ENCODE peak calls at places on chromosomes 4 and X, in five cellular contexts. M is H9, G is IMR-90, L is GM23248, D is SJSA1. S is an unnamed sample.

GRCh38 chr4:140448830-140449229 is 21.4 kb upstream of the CLGN start:
- DNase-seq in M (no peak), G (no peak), L (peak; percentile 4), D (no peak), S (no peak)

GRCh38 chr4:23875317-23875716 is 14.5 kb downstream of the PPARGC1A start:
- DNase-seq in M (no peak), G (peak; percentile 6), L (no peak), D (no peak), S (no peak)

GRCh38 chrX:21740329-21741274 is 17.3 kb downstream of the SMPX start:
- DNase-seq in M (no peak), G (no peak), L (no peak), D (no peak), S (no peak)

GRCh38 chr4:128349921-128350320 is 62.3 kb upstream of the PGRMC2 start:
- DNase-seq in M (peak; percentile 39), G (peak; percentile 97), L (peak; percentile 76), D (peak; percentile 81), S (no peak)

GRCh38 chr4:183995489-183996049 is 90.5 kb downstream of the STOX2 start:
- DNase-seq in M (no peak), G (peak; percentile 32), L (no peak), D (no peak), S (no peak)

GRCh38 chr4:184448828-184449227 is 25.5 kb downstream of the IRF2 start:
- DNase-seq in M (no peak), G (peak; percentile 70), L (peak; percentile 83), D (peak; percentile 75), S (no peak)

GRCh38 chr4:17613761-17614415 is 553 bp upstream of the MED28 start:
- DNase-seq in M (no peak), G (peak; percentile 87), L (peak; percentile 93), D (peak; percentile 78), S (peak; percentile 83)

GRCh38 chr4:136900706-136901105 is 631.6 kb downstream of the PCDH18 start:
- DNase-seq in M (no peak), G (no peak), L (no peak), D (no peak), S (no peak)

GRCh38 chrX:123424546-123424945 is 240.5 kb downstream of the GRIA3 start:
- DNase-seq in M (no peak), G (peak; percentile 27), L (peak; percentile 78), D (no peak), S (peak; percentile 23)

GRCh38 chr4:7000421-7001176 is 42.6 kb upstream of the TADA2B start:
- DNase-seq in M (no peak), G (no peak), L (no peak), D (no peak), S (no peak)

GRCh38 chr4:4872148-4872903 is 12.9 kb downstream of the MSX1 start:
- DNase-seq in M (peak; percentile 89), G (no peak), L (no peak), D (no peak), S (no peak)

GRCh38 chr4:176708771-176709311 is 83.9 kb downstream of the VEGFC start:
- DNase-seq in M (no peak), G (no peak), L (peak; percentile 25), D (no peak), S (no peak)

GRCh38 chr4:169079942-169080827 is 70.1 kb upstream of the CBR4 start:
- DNase-seq in M (no peak), G (peak; percentile 77), L (peak; percentile 46), D (peak; percentile 51), S (no peak)

GRCh38 chrX:150348365-150348764 is 14.8 kb upstream of the MAMLD1 start:
- DNase-seq in M (peak; percentile 89), G (no peak), L (peak; percentile 20), D (no peak), S (no peak)

GRCh38 chrX:152876931-152877840 is 20.7 kb upstream of the ZNF185 start:
- DNase-seq in M (no peak), G (no peak), L (no peak), D (no peak), S (peak; percentile 25)

GRCh38 chr4:94764069-94764468 is 6.3 kb downstream of the BMPR1B start:
- DNase-seq in M (no peak), G (no peak), L (no peak), D (no peak), S (no peak)

GRCh38 chrX:136128743-136129142 is 18.6 kb upstream of the FHL1 start:
- DNase-seq in M (no peak), G (no peak), L (no peak), D (no peak), S (no peak)

GRCh38 chr4:14236359-14236758 is 608.8 kb upstream of the BOD1L1 start:
- DNase-seq in M (no peak), G (no peak), L (no peak), D (no peak), S (no peak)

GRCh38 chr4:14111730-14112171 is 484.2 kb upstream of the BOD1L1 start:
- DNase-seq in M (no peak), G (peak; percentile 13), L (peak; percentile 89), D (no peak), S (no peak)

GRCh38 chr4:150235795-150236385 is 157.6 kb downstream of the DCLK2 start:
- DNase-seq in M (no peak), G (peak; percentile 42), L (no peak), D (peak; percentile 87), S (no peak)

GRCh38 chrX:85111347-85111746 is 107.7 kb downstream of the APOOL start:
- DNase-seq in M (no peak), G (peak; percentile 5), L (peak; percentile 31), D (peak; percentile 1), S (no peak)

GRCh38 chrX:20500949-20501348 is 234.2 kb upstream of the RPS6KA3 start:
- DNase-seq in M (no peak), G (no peak), L (no peak), D (no peak), S (no peak)

GRCh38 chr4:1793496-1793840 is 375 bp downstream of the FGFR3 start:
- DNase-seq in M (no peak), G (no peak), L (peak; percentile 59), D (no peak), S (no peak)

GRCh38 chr4:40572692-40573287 is 56.9 kb downstream of the RBM47 start:
- DNase-seq in M (no peak), G (no peak), L (no peak), D (no peak), S (no peak)

GRCh38 chr4:177227636-177228035 is 82.0 kb upstream of the NEIL3 start:
- DNase-seq in M (no peak), G (no peak), L (no peak), D (no peak), S (no peak)

GRCh38 chr4:18440527-18441215 is 419.1 kb upstream of the LCORL start:
- DNase-seq in M (no peak), G (no peak), L (no peak), D (no peak), S (no peak)

GRCh38 chr4:69860007-69860406 is at the start of gene SULT1E1:
- DNase-seq in M (no peak), G (peak; percentile 0), L (no peak), D (no peak), S (peak; percentile 88)

GRCh38 chr4:120561648-120562047 is 360.9 kb downstream of the PRDM5 start:
- DNase-seq in M (peak; percentile 78), G (no peak), L (no peak), D (no peak), S (no peak)

GRCh38 chr4:7238300-7238960 is 46.1 kb downstream of the SORCS2 start:
- DNase-seq in M (no peak), G (no peak), L (no peak), D (no peak), S (no peak)

GRCh38 chr4:151415978-151416377 is 7.0 kb downstream of the FHIP1A start:
- DNase-seq in M (no peak), G (peak; percentile 50), L (peak; percentile 70), D (peak; percentile 32), S (no peak)

GRCh38 chr4:140163029-140163810 is 9.2 kb upstream of the MAML3 start:
- DNase-seq in M (no peak), G (peak; percentile 69), L (peak; percentile 70), D (peak; percentile 72), S (no peak)

GRCh38 chr4:79211490-79211889 is 114.4 kb downstream of the NAA11 start:
- DNase-seq in M (no peak), G (no peak), L (no peak), D (no peak), S (no peak)

GRCh38 chr4:79207281-79207680 is 118.6 kb downstream of the NAA11 start:
- DNase-seq in M (no peak), G (no peak), L (no peak), D (no peak), S (no peak)

GRCh38 chr4:79210636-79211049 is 115.2 kb downstream of the NAA11 start:
- DNase-seq in M (no peak), G (no peak), L (no peak), D (no peak), S (no peak)

GRCh38 chr4:79212311-79212710 is 113.5 kb downstream of the NAA11 start:
- DNase-seq in M (no peak), G (no peak), L (no peak), D (no peak), S (no peak)

GRCh38 chr4:79209822-79210635 is 115.8 kb downstream of the NAA11 start:
- DNase-seq in M (peak; percentile 32), G (no peak), L (no peak), D (peak; percentile 3), S (no peak)
- H3K27ac ChIP-seq in M (no peak overlapping the region), G (no peak overlapping the region), L (no peak overlapping the region), D (no peak overlapping the region), S (no peak overlapping the region)

DNA sequence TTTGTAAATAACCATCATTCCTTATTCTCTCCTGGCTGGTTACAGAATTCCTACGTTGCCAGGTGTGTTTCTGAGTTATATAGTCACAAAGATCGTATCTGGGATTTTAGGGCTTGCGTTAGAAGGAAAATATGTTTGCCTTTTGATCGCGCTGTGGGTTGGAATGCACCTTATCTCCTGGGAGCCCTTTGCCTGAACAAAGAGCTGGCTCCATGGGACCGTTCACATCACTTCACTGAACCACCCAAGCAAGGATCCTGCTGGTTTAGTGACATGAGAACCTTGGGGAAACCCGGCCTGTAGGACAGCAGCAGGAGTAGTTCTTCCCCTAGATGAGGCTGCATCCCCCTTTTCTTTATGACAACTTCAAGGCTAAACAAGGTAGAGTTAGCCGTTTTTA is 51.6 kb downstream of the RS1 start:
- DNase-seq in M (no peak), G (no peak), L (no peak), D (no peak), S (no peak)
- H3K4me1 ChIP-seq in M (no peaks in the 10 kb centered on the region), G (peaks cover 2% of the 10 kb centered on the region), L (no peaks in the 10 kb centered on the region), D (peaks cover 11% of the 10 kb centered on the region), S (peaks cover 13% of the 10 kb centered on the region)

GRCh38 chrX:46589977-46590723 is 16.6 kb downstream of the CHST7 start:
- DNase-seq in M (no peak), G (peak; percentile 62), L (peak; percentile 82), D (peak; percentile 50), S (no peak)

GRCh38 chrX:46582964-46583363 is 9.4 kb downstream of the CHST7 start:
- DNase-seq in M (no peak), G (peak; percentile 92), L (peak; percentile 87), D (peak; percentile 85), S (peak; percentile 93)

GRCh38 chrX:46587753-46588171 is 14.2 kb downstream of the CHST7 start:
- DNase-seq in M (no peak), G (no peak), L (peak; percentile 4), D (peak; percentile 18), S (no peak)

GRCh38 chrX:46588263-46588662 is 14.7 kb downstream of the CHST7 start:
- DNase-seq in M (peak; percentile 61), G (peak; percentile 68), L (peak; percentile 66), D (peak; percentile 58), S (no peak)

GRCh38 chrX:46587158-46587557 is 13.6 kb downstream of the CHST7 start:
- DNase-seq in M (no peak), G (peak; percentile 66), L (peak; percentile 76), D (peak; percentile 44), S (peak; percentile 59)
- H3K27ac ChIP-seq in M (no peak overlapping the region), G (peak overlapping the region; percentile 34), L (peak overlapping the region; percentile 59), D (peak overlapping the region; percentile 59), S (peak overlapping the region; percentile 78)

GRCh38 chr4:123248260-123248659 is 148.3 kb upstream of the SPRY1 start:
- DNase-seq in M (no peak), G (peak; percentile 58), L (peak; percentile 37), D (no peak), S (no peak)
- H3K4me1 ChIP-seq in M (no peaks in the 10 kb centered on the region), G (no peaks in the 10 kb centered on the region), L (peaks cover 11% of the 10 kb centered on the region), D (no peaks in the 10 kb centered on the region), S (no peaks in the 10 kb centered on the region)

S was measured in foreskin keratinocyte.